ENCODE peak calls at places on chromosomes 3 and 15, in five cellular contexts. E is colonic mucosa, X is PC-3, P is astrocyte, R is endodermal cell. W is an unnamed sample.

GRCh38 chr15:67146875-67147381 is 81.5 kb downstream of the SMAD3 start:
- DNase-seq in E (peak; percentile 88), X (peak; percentile 91), P (peak; percentile 93), R (peak; percentile 66), W (no peak)

GRCh38 chr15:47194718-47195117 is 522.6 kb upstream of the SEMA6D start:
- DNase-seq in E (no peak), X (peak; percentile 47), P (peak; percentile 4), R (no peak), W (peak; percentile 50)

GRCh38 chr3:73364517-73364916 is 260.2 kb downstream of the PDZRN3 start:
- DNase-seq in E (no peak), X (no peak), P (no peak), R (no peak), W (no peak)

GRCh38 chr15:70375586-70375985 is 277.9 kb upstream of the TLE3 start:
- DNase-seq in E (no peak), X (no peak), P (no peak), R (no peak), W (no peak)

GRCh38 chr3:96678325-96678724 is 136.1 kb upstream of the EPHA6 start:
- DNase-seq in E (no peak), X (no peak), P (no peak), R (no peak), W (no peak)

GRCh38 chr3:33238923-33239322 is 20.3 kb upstream of the SUSD5 start:
- DNase-seq in E (no peak), X (no peak), P (no peak), R (no peak), W (no peak)

GRCh38 chr3:53844262-53845102 is 1.7 kb downstream of the CHDH start:
- DNase-seq in E (peak; percentile 69), X (no peak), P (no peak), R (peak; percentile 56), W (no peak)

GRCh38 chr3:33392703-33393125 is 47.5 kb downstream of the UBP1 start:
- DNase-seq in E (no peak), X (peak; percentile 97), P (peak; percentile 90), R (no peak), W (no peak)

GRCh38 chr15:78509726-78510312 is 2.4 kb downstream of the HYKK start:
- DNase-seq in E (no peak), X (no peak), P (no peak), R (no peak), W (no peak)

GRCh38 chr3:104126463-104126862 is 1240.2 kb upstream of the ALCAM start:
- DNase-seq in E (no peak), X (no peak), P (no peak), R (peak; percentile 46), W (no peak)

GRCh38 chr15:69081310-69082004 is 67.0 kb downstream of the NOX5 start:
- DNase-seq in E (no peak), X (no peak), P (peak; percentile 54), R (peak; percentile 74), W (peak; percentile 65)

DNA sequence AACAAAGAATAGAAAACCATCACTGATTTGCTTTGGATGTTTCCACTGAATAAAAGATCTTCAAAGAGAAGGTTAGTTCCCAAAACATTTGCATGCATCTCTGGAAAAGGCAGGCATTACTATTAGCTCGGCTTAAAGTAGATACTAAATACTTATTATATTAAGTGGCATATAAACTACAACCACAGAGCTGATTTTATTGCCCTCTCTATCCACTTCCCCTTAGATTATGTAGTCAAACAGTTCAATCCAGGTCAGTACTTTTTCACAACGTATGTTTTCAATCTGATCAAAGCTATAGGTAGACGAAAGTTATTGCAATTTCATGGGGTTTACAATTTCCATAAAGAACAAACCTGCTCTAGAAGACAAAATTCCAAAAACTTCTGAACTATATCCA is 1.3 kb downstream of the B4GALT4 start:
- DNase-seq in E (no peak), X (peak; percentile 43), P (no peak), R (no peak), W (no peak)
- H3K9ac ChIP-seq in E (peak overlapping the region; percentile 98), X (peak overlapping the region; percentile 86), P (peak overlapping the region; percentile 88), R (peak overlapping the region; percentile 84), W (no peak overlapping the region)

DNA sequence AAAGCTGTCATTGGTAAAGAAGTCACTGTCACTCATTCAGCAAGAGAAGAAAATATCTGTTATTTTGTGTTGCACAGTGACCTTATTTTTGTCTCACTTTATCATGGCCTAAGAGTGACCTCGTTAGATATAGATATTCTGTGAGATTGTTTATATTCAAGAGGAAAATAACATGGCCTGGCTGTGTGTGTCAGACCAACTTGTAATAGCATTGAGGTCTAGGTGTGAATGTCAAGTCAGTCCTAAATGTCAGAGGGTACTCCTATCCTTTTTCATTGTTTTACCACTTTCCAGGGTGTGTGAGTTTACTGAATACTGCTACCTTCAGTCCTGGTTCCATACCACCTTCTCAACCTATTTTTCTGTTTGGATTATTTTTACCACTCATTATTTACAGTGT is 18.5 kb upstream of the TM4SF4 start:
- DNase-seq in E (no peak), X (no peak), P (no peak), R (no peak), W (no peak)
- H3K9ac ChIP-seq in E (no peak overlapping the region), X (no peak overlapping the region), P (no peak overlapping the region), R (no peak overlapping the region), W (no peak overlapping the region)

GRCh38 chr3:64509216-64509615 is 178.6 kb downstream of the ADAMTS9 start:
- DNase-seq in E (no peak), X (no peak), P (no peak), R (no peak), W (no peak)
- H3K9ac ChIP-seq in E (no peak overlapping the region), X (no peak overlapping the region), P (no peak overlapping the region), R (no peak overlapping the region), W (no peak overlapping the region)

DNA sequence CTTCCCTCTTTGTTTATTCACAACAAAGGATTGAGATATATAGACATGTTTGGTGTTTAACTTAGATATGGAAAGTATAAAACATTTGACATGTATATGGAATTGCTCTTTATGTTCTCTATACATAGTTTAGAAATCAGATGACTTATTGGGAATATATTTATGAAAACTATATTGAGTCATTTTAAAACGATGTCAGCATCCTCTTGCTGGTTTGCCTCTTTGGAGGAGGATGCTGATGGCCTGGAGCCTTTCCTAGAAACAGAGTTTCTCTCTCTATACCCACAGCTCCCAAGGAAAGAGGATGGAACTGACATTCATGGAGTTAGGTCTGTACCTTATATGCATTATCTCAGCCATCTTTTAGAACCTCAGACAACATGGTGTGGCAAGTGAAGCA is 40.3 kb downstream of the ZBTB38 start:
- DNase-seq in E (no peak), X (no peak), P (no peak), R (no peak), W (no peak)
- H3K9ac ChIP-seq in E (no peak overlapping the region), X (peak overlapping the region; percentile 12), P (no peak overlapping the region), R (no peak overlapping the region), W (no peak overlapping the region)

GRCh38 chr15:87362531-87362930 is 894.0 kb downstream of the NTRK3 start:
- DNase-seq in E (no peak), X (peak; percentile 35), P (no peak), R (no peak), W (no peak)
- H3K9ac ChIP-seq in E (no peak overlapping the region), X (no peak overlapping the region), P (no peak overlapping the region), R (no peak overlapping the region), W (no peak overlapping the region)

GRCh38 chr3:189118896-189119295 is 52.9 kb upstream of the TPRG1 start:
- DNase-seq in E (no peak), X (no peak), P (no peak), R (no peak), W (no peak)
- H3K9ac ChIP-seq in E (no peak overlapping the region), X (no peak overlapping the region), P (no peak overlapping the region), R (no peak overlapping the region), W (no peak overlapping the region)

GRCh38 chr3:151426337-151426648 is 34.6 kb downstream of the IGSF10 start:
- DNase-seq in E (no peak), X (no peak), P (no peak), R (peak; percentile 60), W (no peak)
- H3K9ac ChIP-seq in E (no peak overlapping the region), X (no peak overlapping the region), P (no peak overlapping the region), R (no peak overlapping the region), W (peak overlapping the region; percentile 3)

GRCh38 chr15:28918141-28918983 is 32.6 kb downstream of the APBA2 start:
- DNase-seq in E (no peak), X (no peak), P (no peak), R (peak; percentile 98), W (no peak)

GRCh38 chr15:28915935-28916334 is 30.2 kb downstream of the APBA2 start:
- DNase-seq in E (no peak), X (no peak), P (no peak), R (peak; percentile 33), W (no peak)

GRCh38 chr15:28919679-28920655 is 34.2 kb downstream of the APBA2 start:
- DNase-seq in E (no peak), X (no peak), P (no peak), R (peak; percentile 39), W (no peak)

GRCh38 chr15:28919201-28919627 is 33.4 kb downstream of the APBA2 start:
- DNase-seq in E (no peak), X (peak; percentile 43), P (no peak), R (peak; percentile 58), W (no peak)

DNA sequence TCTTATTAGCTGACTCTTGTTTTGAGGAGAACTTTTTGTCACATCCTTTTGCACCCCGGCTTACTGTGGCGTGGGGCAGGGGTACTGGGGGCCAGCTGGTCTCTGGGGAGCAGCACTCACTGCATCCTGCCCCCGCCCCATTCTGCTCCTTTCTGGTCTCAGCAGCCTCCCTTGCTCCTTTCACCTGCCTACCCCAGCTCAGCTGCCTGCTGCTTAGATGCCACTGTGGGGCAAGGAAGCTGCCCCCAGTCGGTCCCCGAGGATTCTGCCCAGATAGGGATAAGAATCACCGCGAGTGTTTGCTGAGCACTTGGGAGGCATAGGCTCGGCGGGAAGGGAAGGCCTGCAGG is 32.0 kb downstream of the APBA2 start:
- DNase-seq in E (no peak), X (no peak), P (no peak), R (no peak), W (no peak)
- H3K9ac ChIP-seq in E (no peak overlapping the region), X (no peak overlapping the region), P (no peak overlapping the region), R (no peak overlapping the region), W (no peak overlapping the region)